ENCODE peak calls at places on chromosomes 6 and 20, in six cellular contexts. H, D, G, I, X and L are unnamed samples.
A peak's percentile ranks its signal among the peaks of the same experiment; 100 is the strongest.

GRCh38 chr20:58395604-58396003 is 6.6 kb downstream of the VAPB start:
- DNase-seq in X (no peak), I (no peak), G (no peak), D (no peak), H (no peak), L (no peak)

GRCh38 chr6:21005816-21006553 is 471.7 kb downstream of the CDKAL1 start:
- DNase-seq in D (peak; percentile 92), I (peak; percentile 93), H (no peak), G (peak; percentile 73), X (no peak), L (no peak)

GRCh38 chr6:47292944-47293343 is 16.8 kb downstream of the TNFRSF21 start:
- DNase-seq in D (no peak), I (peak; percentile 28), H (no peak), G (peak; percentile 74), X (no peak), L (no peak)

GRCh38 chr6:110547266-110547964 is 71.0 kb upstream of the SLC22A16 start:
- DNase-seq in D (peak; percentile 19), I (peak; percentile 78), H (no peak), G (no peak), X (no peak), L (no peak)

GRCh38 chr6:167302796-167303195 is 11.7 kb downstream of the UNC93A start:
- DNase-seq in D (no peak), I (no peak), G (no peak), H (no peak), X (no peak), L (no peak)

GRCh38 chr20:63521602-63522001 is 1.0 kb downstream of the PPDPF start:
- DNase-seq in G (no peak), X (no peak), H (no peak), I (peak; percentile 35), D (no peak), L (no peak)

GRCh38 chr6:3820563-3820962 is 28.6 kb upstream of the FAM50B start:
- DNase-seq in I (peak; percentile 15), X (no peak), D (no peak), G (no peak), H (no peak), L (peak; percentile 91)

GRCh38 chr6:166775180-166775922 is 148.3 kb upstream of the RPS6KA2 start:
- DNase-seq in I (peak; percentile 85), X (peak; percentile 65), H (peak; percentile 84), G (peak; percentile 76), D (peak; percentile 31), L (peak; percentile 84)

DNA sequence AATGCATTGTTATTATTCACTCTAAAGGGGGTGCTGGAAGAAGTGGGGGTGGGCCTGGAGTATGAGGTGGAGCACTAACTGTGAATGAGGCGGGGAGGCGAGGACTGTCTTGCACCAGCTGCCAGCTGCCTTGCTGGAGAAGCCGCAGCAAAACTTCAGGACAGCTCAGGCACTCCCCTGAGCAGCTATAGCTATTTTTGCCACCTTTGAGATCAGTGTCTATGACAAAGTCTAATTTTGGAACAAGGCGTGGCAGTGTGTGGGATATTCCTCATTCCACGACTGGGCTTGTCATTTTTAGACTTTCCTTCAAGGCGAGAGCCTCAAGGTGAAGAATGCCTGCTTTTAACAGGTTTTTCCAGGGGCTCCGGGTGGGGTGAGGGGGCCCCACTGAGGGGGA is 143.8 kb downstream of the DOK5 start:
- DNase-seq in X (no peak), I (no peak), G (no peak), D (no peak), H (peak; percentile 13), L (no peak)
- H3K4me3 ChIP-seq in X (no peak overlapping the region), I (no peak overlapping the region), G (no peak overlapping the region), D (no peak overlapping the region), H (no peak overlapping the region), L (no peak overlapping the region)

GRCh38 chr6:135329851-135330803 is 149.0 kb downstream of the MYB start:
- DNase-seq in G (no peak), X (no peak), D (no peak), I (no peak), H (no peak), L (no peak)
- H3K4me3 ChIP-seq in G (no peak overlapping the region), X (no peak overlapping the region), D (no peak overlapping the region), I (no peak overlapping the region), H (no peak overlapping the region), L (no peak overlapping the region)

GRCh38 chr6:169161572-169162167 is 92.0 kb downstream of the THBS2 start:
- DNase-seq in I (peak; percentile 53), D (no peak), H (no peak), G (no peak), X (no peak), L (no peak)

GRCh38 chr6:169164451-169164850 is 89.2 kb downstream of the THBS2 start:
- DNase-seq in I (no peak), X (no peak), D (no peak), G (no peak), H (peak; percentile 44), L (no peak)

GRCh38 chr6:169162249-169162967 is 91.2 kb downstream of the THBS2 start:
- DNase-seq in X (no peak), D (no peak), H (no peak), I (peak; percentile 49), G (no peak), L (peak; percentile 85)

GRCh38 chr6:169165031-169165430 is 88.6 kb downstream of the THBS2 start:
- DNase-seq in I (no peak), G (no peak), H (peak; percentile 96), D (no peak), X (no peak), L (no peak)

DNA sequence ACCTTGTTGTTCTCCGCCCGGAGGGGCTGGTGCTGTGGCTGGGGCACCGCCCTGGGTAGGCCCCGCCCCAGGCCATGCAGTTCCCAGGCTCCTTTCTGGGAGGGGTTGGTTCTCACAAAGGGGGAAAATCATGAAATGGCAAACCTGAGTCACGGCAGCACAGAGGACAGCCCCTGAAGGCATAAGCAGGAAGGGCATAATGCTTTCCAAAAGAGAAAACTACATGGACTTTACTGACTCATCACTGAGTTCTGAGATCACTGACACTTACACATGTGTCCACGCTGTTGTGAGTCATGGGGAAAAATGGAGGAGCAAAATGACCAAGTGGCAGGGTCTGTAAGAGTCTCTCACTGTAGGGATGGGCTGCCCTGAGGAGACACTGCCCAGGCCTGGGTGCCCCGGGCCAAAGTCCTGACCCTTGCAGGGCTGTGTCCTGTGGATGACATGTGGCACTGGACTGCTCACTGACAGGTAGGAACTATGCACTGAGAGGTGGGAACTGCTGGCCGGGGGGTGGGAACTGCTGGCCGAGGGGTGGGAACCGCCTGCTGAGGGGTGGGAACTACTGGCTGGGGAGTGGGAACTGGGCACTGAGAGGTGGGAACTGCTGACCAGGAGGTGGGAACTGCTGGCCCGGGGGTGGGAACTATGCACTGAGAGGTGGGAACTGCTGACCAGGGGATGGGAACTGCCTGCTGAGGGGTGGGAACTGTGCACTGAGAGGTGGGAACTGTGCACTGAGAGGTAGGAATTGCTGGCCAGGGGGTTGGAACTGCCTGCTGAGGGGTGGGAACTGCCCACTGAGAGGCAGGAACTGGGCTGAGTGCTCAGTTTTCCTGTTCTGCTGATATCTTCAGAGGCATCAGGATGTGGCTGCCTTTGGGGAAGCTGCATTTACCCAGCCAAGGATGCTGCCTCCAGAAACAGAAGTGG is 90.4 kb downstream of the THBS2 start:
- DNase-seq in X (no peak), G (peak; percentile 93), H (peak; percentile 35), D (peak; percentile 89), I (peak; percentile 99), L (peak; percentile 65)
- H3K4me3 ChIP-seq in X (no peak overlapping the region), G (no peak overlapping the region), H (no peak overlapping the region), D (no peak overlapping the region), I (peak overlapping the region; percentile 71), L (no peak overlapping the region)

DNA sequence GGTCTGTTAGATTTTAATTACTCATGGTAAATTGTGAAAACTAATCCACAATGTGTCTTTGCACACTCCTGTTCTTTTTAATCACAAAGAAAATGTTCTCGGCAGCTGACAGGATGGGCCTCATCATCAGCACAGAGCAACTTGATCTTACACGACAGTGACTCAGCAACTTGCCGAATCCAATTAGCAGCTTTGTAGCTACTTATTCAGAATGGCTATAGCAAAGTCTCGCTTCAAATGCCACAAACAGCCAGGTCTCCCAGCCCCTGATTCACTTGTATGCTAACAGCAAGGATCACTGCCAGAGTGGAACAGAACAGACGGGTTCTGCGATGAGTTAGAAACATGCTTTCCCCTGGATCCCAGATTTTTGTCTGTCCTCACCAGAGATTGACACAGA is 254.4 kb downstream of the NRN1 start:
- DNase-seq in G (peak; percentile 69), D (peak; percentile 61), X (no peak), H (peak; percentile 79), I (peak; percentile 91), L (peak; percentile 75)
- H3K4me3 ChIP-seq in G (no peak overlapping the region), D (no peak overlapping the region), X (no peak overlapping the region), H (peak overlapping the region; percentile 20), I (peak overlapping the region; percentile 37), L (no peak overlapping the region)

DNA sequence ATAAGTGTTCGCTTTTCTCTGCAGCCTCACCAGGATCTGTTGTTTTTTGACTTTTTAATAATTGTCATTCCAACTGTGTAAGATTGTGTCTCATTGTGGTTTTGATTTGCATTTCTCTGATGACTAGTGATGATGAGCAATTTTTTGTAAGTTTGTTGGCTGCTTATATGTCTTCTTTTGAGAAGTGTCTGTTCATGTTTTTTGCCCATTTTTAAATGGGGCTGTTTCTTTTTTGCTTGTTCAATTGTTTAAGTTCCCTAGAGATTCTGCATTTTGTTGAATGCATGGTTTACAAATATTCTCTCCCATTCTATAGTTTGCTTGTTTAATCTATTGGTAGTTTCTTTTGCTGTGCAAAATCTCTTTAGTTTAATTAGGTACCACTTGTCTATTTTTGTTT is 295.9 kb downstream of the PACRG start:
- DNase-seq in I (no peak), G (no peak), H (no peak), X (no peak), D (no peak), L (no peak)
- H3K4me3 ChIP-seq in I (no peak overlapping the region), G (no peak overlapping the region), H (no peak overlapping the region), X (no peak overlapping the region), D (no peak overlapping the region), L (no peak overlapping the region)